ENCODE peak calls at places on chromosome 9, in nine cellular contexts. N is fibroblast of pulmonary artery; C is CD8-positive, alpha-beta T cell; J is mammary epithelial cell; G is spleen; U is prostate gland; F is choroid plexus epithelial cell; V is H9; E is lower lobe of right lung. W is an unnamed sample.

GRCh38 chr9:121998513-121999049 is 94.5 kb downstream of the TTLL11 start:
- DNase-seq in E (no peak), U (no peak), G (no peak), J (no peak), C (no peak), V (no peak), F (no peak), N (no peak), W (peak; percentile 12)

GRCh38 chr9:69317081-69317480 is 7.9 kb upstream of the ENTREP1 start:
- DNase-seq in V (no peak), C (no peak), E (no peak), N (peak; percentile 36), G (no peak), U (no peak), J (peak; percentile 43), F (no peak), W (peak; percentile 17)

GRCh38 chr9:35827486-35827885 is 1.0 kb downstream of the FAM221B start:
- DNase-seq in J (no peak), F (no peak), N (peak; percentile 39), G (no peak), E (no peak), U (no peak), V (no peak), C (no peak), W (peak; percentile 31)

GRCh38 chr9:87620727-87621322 is 105.1 kb upstream of the CTSL start:
- DNase-seq in C (no peak), N (no peak), G (no peak), V (no peak), U (no peak), J (no peak), F (no peak), E (no peak), W (no peak)

GRCh38 chr9:112870556-112870955 is 20.1 kb downstream of the SLC46A2 start:
- DNase-seq in N (no peak), V (no peak), G (no peak), J (no peak), E (no peak), F (no peak), C (no peak), U (no peak), W (no peak)

GRCh38 chr9:74742792-74743389 is 144.8 kb downstream of the TRPM6 start:
- DNase-seq in J (peak; percentile 17), F (peak; percentile 74), U (no peak), C (no peak), E (no peak), N (peak; percentile 54), V (peak; percentile 31), G (no peak), W (peak; percentile 41)

GRCh38 chr9:93094294-93095204 is 1.5 kb upstream of the CARD19 start:
- DNase-seq in V (no peak), J (no peak), N (no peak), E (peak; percentile 74), U (no peak), F (no peak), G (peak; percentile 90), C (no peak), W (no peak)

GRCh38 chr9:119092125-119092524 is 277.1 kb downstream of the BRINP1 start:
- DNase-seq in G (no peak), F (no peak), C (no peak), V (no peak), N (no peak), J (no peak), E (no peak), U (no peak), W (no peak)

GRCh38 chr9:80437825-80438224 is 866.1 kb downstream of the TLE4 start:
- DNase-seq in F (no peak), G (no peak), E (no peak), U (no peak), N (no peak), V (no peak), J (no peak), C (no peak), W (no peak)

GRCh38 chr9:84230355-84231136 is 110.0 kb downstream of the SLC28A3 start:
- DNase-seq in E (no peak), V (no peak), G (no peak), U (no peak), F (no peak), J (no peak), N (peak; percentile 55), C (no peak), W (no peak)

GRCh38 chr9:93089024-93089423 is 7.0 kb upstream of the CARD19 start:
- DNase-seq in V (no peak), U (no peak), F (no peak), E (no peak), G (no peak), J (no peak), C (no peak), N (no peak), W (no peak)

GRCh38 chr9:76510041-76510440 is 51.1 kb downstream of the GCNT1 start:
- DNase-seq in J (no peak), F (peak; percentile 25), V (no peak), N (peak; percentile 28), E (no peak), C (no peak), G (no peak), U (no peak), W (no peak)

GRCh38 chr9:133130721-133131244 is 9.7 kb upstream of the RALGDS start:
- DNase-seq in J (no peak), F (no peak), V (no peak), G (peak; percentile 91), C (peak; percentile 59), N (no peak), U (no peak), E (no peak), W (no peak)

GRCh38 chr9:4371108-4371507 is 71.2 kb upstream of the GLIS3 start:
- DNase-seq in G (no peak), F (peak; percentile 68), E (no peak), C (no peak), J (peak; percentile 73), N (peak; percentile 83), U (no peak), V (no peak), W (peak; percentile 53)

GRCh38 chr9:128396970-128397613 is 23.6 kb upstream of the CERCAM start:
- DNase-seq in C (no peak), E (no peak), V (peak; percentile 75), N (no peak), G (no peak), J (no peak), F (no peak), U (peak; percentile 22), W (no peak)

GRCh38 chr9:131668439-131669233 is 71.2 kb downstream of the RAPGEF1 start:
- DNase-seq in G (peak; percentile 86), E (no peak), F (peak; percentile 72), V (no peak), N (peak; percentile 43), C (peak; percentile 44), J (peak; percentile 58), U (no peak), W (no peak)
- TF ChIP-seq CTCF in G (no peak), E (no peak), F (peak; percentile 19), V (no peak), N (no peak), C (no peak), J (no peak), U (no peak), W (no peak)

GRCh38 chr9:14031015-14031414 is 282.9 kb downstream of the NFIB start:
- DNase-seq in U (no peak), J (no peak), G (no peak), N (peak; percentile 97), F (peak; percentile 95), C (no peak), E (no peak), V (peak; percentile 48), W (no peak)
- TF ChIP-seq CTCF in U (peak; percentile 7), J (no peak), G (no peak), N (peak; percentile 62), F (peak; percentile 64), C (no peak), E (no peak), V (peak; percentile 38), W (no peak)

DNA sequence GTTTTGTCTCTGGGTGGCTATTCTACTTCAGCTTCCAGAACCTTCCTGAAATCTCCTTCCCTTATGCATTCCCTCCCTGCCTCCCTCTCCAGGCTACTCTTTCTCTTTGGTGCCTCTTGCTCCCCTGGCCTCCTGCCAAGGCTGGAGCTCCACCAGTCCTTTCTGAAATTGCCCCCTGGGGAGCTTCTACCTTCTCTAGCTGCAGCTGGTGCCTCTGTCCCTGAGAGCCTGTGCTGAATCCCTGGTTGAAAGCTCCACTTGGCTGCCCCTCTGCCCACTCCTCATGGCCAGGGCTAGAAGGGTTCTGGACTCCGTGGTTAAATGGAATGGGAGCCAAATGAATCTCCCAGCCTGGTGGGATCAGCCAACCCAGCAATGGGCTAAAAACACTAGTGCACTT is 80.1 kb downstream of the COL15A1 start:
- DNase-seq in F (peak; percentile 86), J (no peak), U (no peak), N (peak; percentile 43), V (no peak), C (no peak), G (no peak), E (no peak), W (peak; percentile 45)
- TF ChIP-seq CTCF in F (no peak), J (no peak), U (no peak), N (no peak), V (no peak), C (no peak), G (no peak), E (no peak), W (no peak)

GRCh38 chr9:89319015-89319905 is 960 bp downstream of the SECISBP2 start:
- DNase-seq in N (no peak), J (no peak), U (no peak), F (no peak), G (no peak), E (no peak), C (no peak), V (no peak), W (peak; percentile 9)
- TF ChIP-seq CTCF in N (no peak), J (no peak), U (peak; percentile 90), F (no peak), G (no peak), E (no peak), C (peak; percentile 83), V (peak; percentile 1), W (peak; percentile 57)